ENCODE peak calls at places on chromosome 12, in six cellular contexts. D, O, Z, P, K and Y are unnamed samples.
A peak's percentile ranks its signal among the peaks of the same experiment; 100 is the strongest.

GRCh38 chr12:106240821-106241220 is 7.0 kb downstream of the CKAP4 start:
- DNase-seq in D (no peak), O (no peak), Z (no peak), P (no peak), K (no peak), Y (no peak)

GRCh38 chr12:727321-727720 is 25.1 kb upstream of the WNK1 start:
- DNase-seq in D (no peak), O (no peak), Z (no peak), P (no peak), K (peak; percentile 43), Y (no peak)

GRCh38 chr12:25056011-25056410 is 107.1 kb upstream of the BCAT1 start:
- DNase-seq in D (no peak), O (no peak), Z (no peak), P (no peak), K (peak; percentile 72), Y (no peak)

GRCh38 chr12:104903648-104904423 is 54.3 kb downstream of the SLC41A2 start:
- DNase-seq in D (no peak), O (no peak), Z (no peak), P (no peak), K (no peak), Y (no peak)

GRCh38 chr12:88200029-88200428 is 57.9 kb downstream of the TMTC3 start:
- DNase-seq in D (no peak), O (no peak), Z (no peak), P (no peak), K (no peak), Y (no peak)

GRCh38 chr12:53068811-53069585 is 10.2 kb downstream of the SPRYD3 start:
- DNase-seq in D (peak; percentile 28), O (peak; percentile 83), Z (no peak), P (no peak), K (no peak), Y (no peak)

GRCh38 chr12:61821381-61821780 is 438.8 kb upstream of the USP15 start:
- DNase-seq in D (peak; percentile 19), O (no peak), Z (no peak), P (no peak), K (peak; percentile 27), Y (no peak)

GRCh38 chr12:47885012-47885501 is 19.7 kb downstream of the VDR start:
- DNase-seq in D (no peak), O (no peak), Z (no peak), P (no peak), K (no peak), Y (no peak)

GRCh38 chr12:61563640-61564039 is 696.6 kb upstream of the USP15 start:
- DNase-seq in D (no peak), O (no peak), Z (no peak), P (no peak), K (no peak), Y (no peak)

GRCh38 chr12:99529966-99530365 is 117.6 kb upstream of the GARIN6 start:
- DNase-seq in D (no peak), O (no peak), Z (no peak), P (no peak), K (no peak), Y (peak; percentile 24)

GRCh38 chr12:116959845-116960514 is 49.2 kb downstream of the FBXW8 start:
- DNase-seq in D (no peak), O (no peak), Z (no peak), P (no peak), K (peak; percentile 19), Y (no peak)

GRCh38 chr12:121232163-121232562 is 22.2 kb downstream of the P2RX4 start:
- DNase-seq in D (no peak), O (no peak), Z (no peak), P (no peak), K (no peak), Y (no peak)

GRCh38 chr12:86950043-86950838 is 694.0 kb upstream of the MGAT4C start:
- DNase-seq in D (no peak), O (no peak), Z (no peak), P (no peak), K (no peak), Y (no peak)

GRCh38 chr12:3000548-3001275 is 41.5 kb downstream of the TEAD4 start:
- DNase-seq in D (peak; percentile 10), O (no peak), Z (no peak), P (peak; percentile 46), K (no peak), Y (no peak)

GRCh38 chr12:19783547-19784444 is 344.5 kb downstream of the AEBP2 start:
- DNase-seq in D (no peak), O (no peak), Z (no peak), P (no peak), K (no peak), Y (no peak)

GRCh38 chr12:109445224-109445623 is 31.9 kb downstream of the KCTD10 start:
- DNase-seq in D (peak; percentile 73), O (no peak), Z (no peak), P (no peak), K (no peak), Y (no peak)

GRCh38 chr12:22529281-22530060 is 14.9 kb downstream of the C2CD5 start:
- DNase-seq in D (peak; percentile 52), O (no peak), Z (no peak), P (no peak), K (peak; percentile 59), Y (no peak)

GRCh38 chr12:27610380-27610779 is 85.9 kb upstream of the REP15 start:
- DNase-seq in D (peak; percentile 75), O (no peak), Z (peak; percentile 37), P (no peak), K (peak; percentile 90), Y (no peak)

GRCh38 chr12:52371716-52372115 is 4.4 kb upstream of the KRT85 start:
- DNase-seq in D (no peak), O (no peak), Z (no peak), P (no peak), K (no peak), Y (no peak)

GRCh38 chr12:59620326-59620725 is 24.5 kb downstream of the SLC16A7 start:
- DNase-seq in D (no peak), O (no peak), Z (no peak), P (no peak), K (no peak), Y (no peak)

GRCh38 chr12:24603371-24603770 is 345.5 kb downstream of the BCAT1 start:
- DNase-seq in D (no peak), O (no peak), Z (no peak), P (no peak), K (no peak), Y (no peak)

GRCh38 chr12:89051065-89051677 is 301.1 kb downstream of the DUSP6 start:
- DNase-seq in D (peak; percentile 84), O (no peak), Z (no peak), P (peak; percentile 39), K (peak; percentile 80), Y (peak; percentile 30)

GRCh38 chr12:110590806-110591326 is 7.7 kb upstream of the PPTC7 start:
- DNase-seq in D (peak; percentile 65), O (no peak), Z (no peak), P (no peak), K (no peak), Y (no peak)

GRCh38 chr12:122909442-122910288 is 13.7 kb upstream of the VPS37B start:
- DNase-seq in D (no peak), O (no peak), Z (peak; percentile 76), P (no peak), K (no peak), Y (no peak)

GRCh38 chr12:23751641-23752040 is 197.8 kb downstream of the SOX5 start:
- DNase-seq in D (no peak), O (no peak), Z (no peak), P (no peak), K (no peak), Y (no peak)

GRCh38 chr12:113222730-113223531 is 1.7 kb downstream of the TPCN1 start:
- DNase-seq in D (peak; percentile 84), O (no peak), Z (peak; percentile 79), P (peak; percentile 82), K (peak; percentile 62), Y (peak; percentile 91)
- H3K4me3 ChIP-seq in D (peak overlapping the region; percentile 82), O (no peak overlapping the region), Z (peak overlapping the region; percentile 98), P (peak overlapping the region; percentile 95), K (peak overlapping the region; percentile 72), Y (peak overlapping the region; percentile 91)

GRCh38 chr12:115710104-115710564 is 567.4 kb downstream of the MED13L start:
- DNase-seq in D (peak; percentile 90), O (no peak), Z (peak; percentile 21), P (peak; percentile 9), K (peak; percentile 5), Y (no peak)
- TF ChIP-seq CTCF in D (no peak), O (no peak), Z (no peak), P (no peak), K (no peak), Y (no peak)

GRCh38 chr12:120117961-120118709 is 1.6 kb upstream of the RAB35 start:
- DNase-seq in D (peak; percentile 64), O (no peak), Z (no peak), P (no peak), K (peak; percentile 77), Y (no peak)

GRCh38 chr12:120116792-120117651 is 469 bp upstream of the RAB35 start:
- DNase-seq in D (peak; percentile 98), O (peak; percentile 99), Z (peak; percentile 90), P (peak; percentile 97), K (peak; percentile 96), Y (peak; percentile 50)

GRCh38 chr12:120116443-120116791 is at the start of gene RAB35:
- DNase-seq in D (no peak), O (no peak), Z (no peak), P (no peak), K (no peak), Y (no peak)

GRCh38 chr12:120115692-120116442 is 686 bp downstream of the RAB35 start:
- DNase-seq in D (peak; percentile 61), O (no peak), Z (no peak), P (peak; percentile 51), K (peak; percentile 38), Y (no peak)

DNA sequence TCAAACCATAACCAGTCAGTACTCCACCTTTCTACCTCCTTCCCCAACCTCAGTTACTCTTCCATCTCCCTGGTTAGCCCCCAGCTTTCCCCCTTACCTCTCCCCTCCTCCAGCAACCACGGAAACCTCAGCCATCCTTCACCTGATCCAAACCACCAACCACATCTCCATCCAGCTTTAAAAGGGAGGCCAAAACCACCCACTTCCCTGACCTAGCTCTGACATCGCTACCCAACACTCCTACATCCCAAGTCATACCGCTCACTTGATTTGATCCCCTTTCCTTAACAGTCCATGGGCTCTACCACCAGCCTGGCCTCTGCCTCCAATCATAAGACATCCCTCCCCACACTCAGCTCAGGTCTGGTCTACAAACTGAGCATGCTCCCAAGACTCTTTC is 1.5 kb downstream of the RAB35 start:
- DNase-seq in D (no peak), O (no peak), Z (no peak), P (no peak), K (no peak), Y (no peak)
- H3K4me3 ChIP-seq in D (peak overlapping the region; percentile 100), O (no peak overlapping the region), Z (peak overlapping the region; percentile 90), P (peak overlapping the region; percentile 92), K (peak overlapping the region; percentile 89), Y (peak overlapping the region; percentile 70)

GRCh38 chr12:5171701-5172100 is 128.0 kb downstream of the KCNA5 start:
- DNase-seq in D (peak; percentile 75), O (no peak), Z (no peak), P (peak; percentile 22), K (peak; percentile 54), Y (no peak)
- TF ChIP-seq CTCF in D (peak; percentile 68), O (no peak), Z (peak; percentile 43), P (peak; percentile 37), K (peak; percentile 66), Y (peak; percentile 62)